ENCODE peak calls at places on chromosomes 2 and 18, in seven cellular contexts. I is erythroblast, B is astrocyte of the cerebellum, D is C1 segment of cervical spinal cord, Q is NCI-H1048, Z is fibroblast of gingiva, L is left kidney. A is an unnamed sample.
A peak's percentile ranks its signal among the peaks of the same experiment; 100 is the strongest.

GRCh38 chr2:220580113-220580512 is 952.7 kb downstream of the SLC4A3 start:
- DNase-seq in I (no peak), B (no peak), D (no peak), Q (no peak), Z (no peak), L (no peak), A (no peak)

GRCh38 chr2:144323946-144324345 is 196.0 kb downstream of the ZEB2 start:
- DNase-seq in I (no peak), B (no peak), D (no peak), Q (no peak), Z (no peak), L (no peak), A (no peak)

GRCh38 chr2:199160677-199161465 is 296.9 kb downstream of the SATB2 start:
- DNase-seq in I (no peak), B (peak; percentile 67), D (no peak), Q (no peak), Z (peak; percentile 88), L (no peak), A (no peak)

GRCh38 chr18:22728481-22729105 is 204.5 kb upstream of the RBBP8 start:
- DNase-seq in I (no peak), B (no peak), D (no peak), Q (no peak), Z (no peak), L (no peak), A (no peak)

GRCh38 chr2:73081181-73081671 is 9.7 kb upstream of the SFXN5 start:
- DNase-seq in I (no peak), B (no peak), D (no peak), Q (no peak), Z (no peak), L (peak; percentile 70), A (no peak)

GRCh38 chr2:225100269-225100668 is 58.0 kb upstream of the DOCK10 start:
- DNase-seq in I (no peak), B (no peak), D (no peak), Q (no peak), Z (peak; percentile 50), L (no peak), A (no peak)

GRCh38 chr2:144505245-144505801 is 14.6 kb downstream of the ZEB2 start:
- DNase-seq in I (peak; percentile 74), B (no peak), D (no peak), Q (no peak), Z (peak; percentile 83), L (peak; percentile 84), A (no peak)

GRCh38 chr2:104933518-104933917 is 79.6 kb downstream of the POU3F3 start:
- DNase-seq in I (no peak), B (no peak), D (no peak), Q (no peak), Z (no peak), L (no peak), A (no peak)

GRCh38 chr2:138722316-138722715 is 57.9 kb downstream of the NXPH2 start:
- DNase-seq in I (no peak), B (no peak), D (no peak), Q (no peak), Z (peak; percentile 24), L (no peak), A (no peak)